ENCODE peak calls at places on chromosomes 12 and 14, in six cellular contexts. One of them, this sample, is unnamed.

GRCh38 chr12:34625116-34625515 is 602.8 kb downstream of the ALG10 start:
- DNase-seq in trophoblast cell: no peak
- DNase-seq in endodermal cell: no peak
- DNase-seq in testis: no peak
- DNase-seq in HCT116: peak
- DNase-seq in small intestine: no peak
- DNase-seq in this sample: no peak

GRCh38 chr12:85424581-85425348 is 144.7 kb downstream of the ALX1 start:
- DNase-seq in endodermal cell: peak
- DNase-seq in HCT116: peak
- DNase-seq in trophoblast cell: no peak
- DNase-seq in testis: no peak
- DNase-seq in small intestine: peak
- DNase-seq in this sample: no peak

GRCh38 chr12:45575417-45575816 is 154.1 kb upstream of the ARID2 start:
- DNase-seq in HCT116: no peak
- DNase-seq in small intestine: no peak
- DNase-seq in trophoblast cell: no peak
- DNase-seq in endodermal cell: no peak
- DNase-seq in testis: no peak
- DNase-seq in this sample: no peak

GRCh38 chr12:114440450-114441383 is 34.8 kb upstream of the TBX5 start:
- DNase-seq in endodermal cell: peak
- DNase-seq in small intestine: no peak
- DNase-seq in trophoblast cell: no peak
- DNase-seq in testis: no peak
- DNase-seq in HCT116: no peak
- DNase-seq in this sample: no peak

GRCh38 chr14:90518941-90519256 is 122.1 kb downstream of the CALM1 start:
- DNase-seq in endodermal cell: peak
- DNase-seq in HCT116: peak
- DNase-seq in small intestine: peak
- DNase-seq in trophoblast cell: no peak
- DNase-seq in testis: peak
- DNase-seq in this sample: peak

GRCh38 chr14:25833341-25834121 is 764.3 kb downstream of the NOVA1 start:
- DNase-seq in testis: peak
- DNase-seq in HCT116: no peak
- DNase-seq in trophoblast cell: no peak
- DNase-seq in small intestine: peak
- DNase-seq in endodermal cell: peak
- DNase-seq in this sample: peak

GRCh38 chr12:30816742-30817465 is 62.2 kb upstream of the CAPRIN2 start:
- DNase-seq in endodermal cell: peak
- DNase-seq in trophoblast cell: no peak
- DNase-seq in HCT116: no peak
- DNase-seq in testis: no peak
- DNase-seq in small intestine: no peak
- DNase-seq in this sample: no peak

GRCh38 chr12:41983394-41983793 is 161.3 kb downstream of the GXYLT1 start:
- DNase-seq in HCT116: no peak
- DNase-seq in testis: no peak
- DNase-seq in endodermal cell: peak
- DNase-seq in small intestine: no peak
- DNase-seq in trophoblast cell: no peak
- DNase-seq in this sample: no peak

GRCh38 chr12:80710727-80711066 is 3.3 kb downstream of the MYF6 start:
- DNase-seq in HCT116: no peak
- DNase-seq in endodermal cell: no peak
- DNase-seq in small intestine: no peak
- DNase-seq in trophoblast cell: no peak
- DNase-seq in testis: no peak
- DNase-seq in this sample: no peak
- H3K4me3 ChIP-seq in HCT116: no peak
- H3K4me3 ChIP-seq in endodermal cell: no peak
- H3K4me3 ChIP-seq in small intestine: no peak
- H3K4me3 ChIP-seq in trophoblast cell: no peak
- H3K4me3 ChIP-seq in testis: no peak
- H3K4me3 ChIP-seq in this sample: no peak

GRCh38 chr12:122878780-122879612 is 16.9 kb downstream of the VPS37B start:
- DNase-seq in HCT116: no peak
- DNase-seq in endodermal cell: peak
- DNase-seq in testis: no peak
- DNase-seq in small intestine: no peak
- DNase-seq in trophoblast cell: no peak
- DNase-seq in this sample: no peak
- H3K27ac ChIP-seq in HCT116: no peak
- H3K27ac ChIP-seq in endodermal cell: no peak
- H3K27ac ChIP-seq in testis: no peak
- H3K27ac ChIP-seq in small intestine: no peak
- H3K27ac ChIP-seq in trophoblast cell: no peak
- H3K27ac ChIP-seq in this sample: no peak

DNA sequence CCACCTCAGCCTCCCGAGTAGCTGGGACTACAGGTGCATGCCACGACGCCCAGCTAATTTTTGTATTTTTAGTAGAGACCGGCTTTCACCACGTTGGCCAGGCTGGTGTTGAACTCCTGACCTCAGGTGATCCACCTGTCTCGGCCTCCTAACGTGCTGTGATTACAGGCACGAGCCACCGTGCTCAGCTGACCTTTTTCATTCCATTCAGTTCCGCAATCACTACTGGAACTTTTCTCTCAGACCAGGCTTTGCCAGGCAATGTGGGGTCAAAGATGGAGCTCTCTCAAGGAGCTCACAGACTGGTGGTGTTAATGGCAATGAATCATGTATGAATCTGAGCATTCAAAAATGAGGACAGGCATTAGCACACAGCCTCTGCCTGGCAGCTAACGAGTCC is 9.5 kb upstream of the TCHP start:
- DNase-seq in HCT116: no peak
- DNase-seq in endodermal cell: no peak
- DNase-seq in trophoblast cell: no peak
- DNase-seq in small intestine: no peak
- DNase-seq in testis: no peak
- DNase-seq in this sample: no peak
- H3K4me3 ChIP-seq in HCT116: no peak
- H3K4me3 ChIP-seq in endodermal cell: no peak
- H3K4me3 ChIP-seq in trophoblast cell: no peak
- H3K4me3 ChIP-seq in small intestine: no peak
- H3K4me3 ChIP-seq in testis: no peak
- H3K4me3 ChIP-seq in this sample: no peak

GRCh38 chr12:54021432-54022013 is 6.7 kb upstream of the HOXC6 start:
- DNase-seq in small intestine: no peak
- DNase-seq in trophoblast cell: peak
- DNase-seq in HCT116: no peak
- DNase-seq in endodermal cell: peak
- DNase-seq in testis: no peak
- DNase-seq in this sample: peak
- H3K27ac ChIP-seq in small intestine: no peak
- H3K27ac ChIP-seq in trophoblast cell: no peak
- H3K27ac ChIP-seq in HCT116: no peak
- H3K27ac ChIP-seq in endodermal cell: peak
- H3K27ac ChIP-seq in testis: peak
- H3K27ac ChIP-seq in this sample: peak